ENCODE peak calls at places on chromosomes 5 and 9, in nine cellular contexts. O, T, J, A, Z, H, D, N and X are unnamed samples.

GRCh38 chr9:16029056-16029615 is 476.3 kb downstream of the CCDC171 start:
- DNase-seq in O (no peak), T (no peak), J (no peak), A (no peak), Z (no peak), H (no peak), D (peak; percentile 20), N (no peak), X (no peak)

GRCh38 chr9:134656334-134657034 is 14.9 kb downstream of the COL5A1 start:
- DNase-seq in O (no peak), T (no peak), J (no peak), A (peak; percentile 51), Z (peak; percentile 33), H (no peak), D (no peak), N (peak; percentile 26), X (no peak)

GRCh38 chr9:100206899-100207298 is 107.9 kb downstream of the INVS start:
- DNase-seq in O (no peak), T (no peak), J (no peak), A (no peak), Z (no peak), H (no peak), D (no peak), N (peak; percentile 58), X (no peak)

GRCh38 chr9:95970356-95970755 is 94.9 kb downstream of the ERCC6L2 start:
- DNase-seq in O (no peak), T (no peak), J (no peak), A (no peak), Z (no peak), H (no peak), D (no peak), N (no peak), X (no peak)

GRCh38 chr9:130275156-130275555 is 9.6 kb downstream of the HMCN2 start:
- DNase-seq in O (no peak), T (no peak), J (no peak), A (no peak), Z (no peak), H (no peak), D (no peak), N (no peak), X (no peak)

GRCh38 chr9:135905380-135906282 is 1.7 kb downstream of the CAMSAP1 start:
- DNase-seq in O (no peak), T (no peak), J (peak; percentile 16), A (no peak), Z (peak; percentile 55), H (no peak), D (peak; percentile 86), N (peak; percentile 85), X (no peak)

GRCh38 chr5:203246-203645 is 12.0 kb downstream of the LRRC14B start:
- DNase-seq in O (no peak), T (no peak), J (no peak), A (no peak), Z (peak; percentile 44), H (no peak), D (no peak), N (no peak), X (no peak)

GRCh38 chr5:3518576-3518975 is 77.1 kb upstream of the IRX1 start:
- DNase-seq in O (no peak), T (no peak), J (no peak), A (no peak), Z (no peak), H (no peak), D (no peak), N (no peak), X (no peak)

GRCh38 chr5:159091051-159091450 is 8.7 kb downstream of the EBF1 start:
- DNase-seq in O (no peak), T (no peak), J (no peak), A (no peak), Z (no peak), H (no peak), D (no peak), N (no peak), X (no peak)

GRCh38 chr5:142421625-142422397 is 97.0 kb upstream of the SPRY4 start:
- DNase-seq in O (no peak), T (no peak), J (no peak), A (no peak), Z (no peak), H (no peak), D (no peak), N (no peak), X (no peak)

GRCh38 chr9:969693-970309 is 6.7 kb upstream of the DMRT3 start:
- DNase-seq in O (no peak), T (no peak), J (no peak), A (peak; percentile 53), Z (no peak), H (no peak), D (no peak), N (no peak), X (no peak)

DNA sequence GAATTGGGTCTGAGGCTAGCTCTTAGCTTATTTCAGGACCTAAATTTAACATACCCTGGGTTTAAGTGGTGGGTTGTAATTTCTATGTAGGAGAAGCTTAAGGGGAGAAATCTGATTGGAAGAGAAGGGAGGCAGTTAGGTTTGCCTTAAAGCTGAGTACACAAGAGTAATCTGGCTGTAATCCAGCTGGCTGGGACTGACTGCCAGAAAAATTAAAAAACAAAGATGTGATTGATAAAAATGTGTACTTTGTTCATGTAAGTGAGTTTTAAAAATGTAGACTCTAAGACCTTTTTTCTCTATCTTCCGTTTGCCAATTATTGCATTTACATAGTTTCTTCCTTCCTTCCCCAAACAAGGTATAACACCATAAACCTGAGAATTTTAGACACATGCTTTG is 17.4 kb upstream of the MSMP start:
- DNase-seq in O (no peak), T (no peak), J (peak; percentile 37), A (no peak), Z (no peak), H (peak; percentile 61), D (peak; percentile 17), N (peak; percentile 36), X (no peak)
- H3K4me3 ChIP-seq in O (no peak overlapping the region), T (no peak overlapping the region), J (no peak overlapping the region), A (no peak overlapping the region), Z (peak overlapping the region; percentile 8), H (no peak overlapping the region), D (no peak overlapping the region), N (no peak overlapping the region), X (no peak overlapping the region)

DNA sequence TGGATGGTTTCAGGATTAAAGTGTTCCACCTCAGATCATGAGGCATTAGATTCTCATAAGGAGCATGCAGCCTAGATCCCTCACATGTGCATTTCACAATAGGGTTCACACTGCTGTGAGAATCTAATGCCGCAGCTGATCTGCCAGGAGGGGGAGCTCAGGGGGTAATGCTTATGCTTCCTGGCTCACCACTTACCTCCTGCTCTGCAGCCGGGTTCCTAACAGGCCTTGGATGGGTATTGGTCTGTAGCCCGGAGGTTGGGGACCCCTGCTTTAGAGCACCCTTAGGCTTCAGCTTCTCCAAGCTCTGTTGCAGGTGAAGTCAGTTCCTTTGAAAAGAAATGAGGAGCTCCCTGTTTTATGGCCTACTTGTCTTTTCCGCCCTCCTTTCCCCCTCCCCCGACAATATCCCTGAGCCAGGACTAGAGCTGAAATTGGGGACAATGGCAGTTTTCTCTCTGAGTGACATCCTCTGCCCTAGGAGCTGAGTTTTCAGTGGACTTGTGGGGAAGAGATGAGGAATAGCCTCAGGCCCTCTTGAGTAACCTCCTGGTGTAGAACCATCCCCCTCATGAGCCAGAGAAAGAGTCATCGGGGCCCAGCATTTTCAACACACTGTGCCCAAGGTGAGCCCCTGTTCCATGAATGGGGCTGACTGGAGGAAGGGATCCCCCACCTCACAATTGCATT is 16.2 kb upstream of the MAT2B start:
- DNase-seq in O (no peak), T (no peak), J (no peak), A (peak; percentile 79), Z (no peak), H (no peak), D (peak; percentile 23), N (peak; percentile 52), X (no peak)
- TF ChIP-seq CTCF in O (peak; percentile 20), T (no peak), J (no peak), A (peak; percentile 62), Z (no peak), H (no peak), D (peak; percentile 25), N (peak; percentile 27), X (peak; percentile 35)

GRCh38 chr5:172251419-172251818 is 32.1 kb downstream of the UBTD2 start:
- DNase-seq in O (no peak), T (no peak), J (no peak), A (no peak), Z (no peak), H (no peak), D (no peak), N (no peak), X (no peak)

DNA sequence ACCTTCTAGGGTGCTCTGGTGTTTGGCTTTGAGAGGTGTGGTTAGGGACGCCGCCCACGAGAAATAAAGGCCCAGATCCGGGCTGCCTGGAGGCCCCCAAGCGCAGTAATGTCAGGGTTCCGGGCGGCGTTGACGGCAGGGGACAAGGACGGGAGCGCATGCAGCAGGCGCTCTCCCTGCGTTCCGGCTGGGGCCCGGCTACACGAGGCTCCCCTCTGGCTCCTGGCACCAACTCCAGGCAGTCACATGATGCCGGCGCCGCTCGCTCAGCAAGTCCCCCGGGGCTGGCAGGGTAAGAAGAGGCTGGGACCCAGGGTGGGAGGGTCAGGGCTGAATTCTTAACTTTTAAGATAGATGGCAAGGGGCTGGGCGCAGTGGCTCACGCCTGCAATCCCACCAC is 28.1 kb downstream of the UBTD2 start:
- DNase-seq in O (no peak), T (no peak), J (no peak), A (no peak), Z (no peak), H (no peak), D (no peak), N (no peak), X (no peak)
- H3K36me3 ChIP-seq in O (no peaks in the 10 kb centered on the region), T (peaks cover 9% of the 10 kb centered on the region), J (no peaks in the 10 kb centered on the region), A (peaks cover 7% of the 10 kb centered on the region), Z (no peaks in the 10 kb centered on the region), H (no peaks in the 10 kb centered on the region), D (no peaks in the 10 kb centered on the region), N (peaks cover 3% of the 10 kb centered on the region), X (peaks cover 6% of the 10 kb centered on the region)

GRCh38 chr5:138649775-138650174 is 74.6 kb upstream of the HSPA9 start:
- DNase-seq in O (no peak), T (no peak), J (no peak), A (no peak), Z (no peak), H (no peak), D (no peak), N (no peak), X (no peak)

GRCh38 chr5:138649316-138649720 is 74.1 kb upstream of the HSPA9 start:
- DNase-seq in O (no peak), T (no peak), J (no peak), A (peak; percentile 38), Z (no peak), H (no peak), D (no peak), N (no peak), X (no peak)

GRCh38 chr5:138650999-138651766 is 76.0 kb upstream of the HSPA9 start:
- DNase-seq in O (no peak), T (no peak), J (no peak), A (no peak), Z (no peak), H (no peak), D (no peak), N (no peak), X (no peak)

GRCh38 chr5:138648841-138649240 is 73.6 kb upstream of the HSPA9 start:
- DNase-seq in O (no peak), T (no peak), J (no peak), A (no peak), Z (no peak), H (no peak), D (no peak), N (no peak), X (no peak)

DNA sequence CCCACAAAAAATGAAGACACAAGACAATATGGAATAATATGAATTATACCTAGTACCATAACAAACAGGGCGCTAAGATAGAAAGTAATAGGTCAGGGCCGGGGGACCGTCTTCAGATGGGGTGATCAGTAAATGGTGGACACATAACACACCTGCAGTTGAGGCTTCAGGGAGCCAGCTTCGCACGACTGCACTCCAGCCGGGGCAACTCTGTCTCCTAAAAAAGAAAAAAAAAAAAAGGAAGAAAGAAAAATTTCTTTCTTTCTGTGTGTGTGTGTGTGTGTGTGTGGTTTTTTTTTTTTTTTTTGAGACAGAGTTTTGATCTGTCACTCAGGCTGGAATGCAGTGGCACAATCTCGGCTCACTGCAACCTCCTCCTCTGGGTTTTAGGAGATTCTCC is 75.0 kb upstream of the HSPA9 start:
- DNase-seq in O (no peak), T (no peak), J (no peak), A (no peak), Z (no peak), H (no peak), D (no peak), N (no peak), X (no peak)
- H3K4me3 ChIP-seq in O (no peak overlapping the region), T (no peak overlapping the region), J (no peak overlapping the region), A (no peak overlapping the region), Z (no peak overlapping the region), H (no peak overlapping the region), D (no peak overlapping the region), N (no peak overlapping the region), X (no peak overlapping the region)